ENCODE peak calls at places on chromosomes 16 and 17, in four cellular contexts. U is hepatocyte, M is H1, N is PC-3. I is an unnamed sample.

GRCh38 chr16:12078405-12079245 is 102.1 kb downstream of the SNX29 start:
- DNase-seq in U (no peak), M (no peak), N (no peak), I (no peak)

GRCh38 chr16:57614546-57615343 is 13.7 kb upstream of the ADGRG1 start:
- DNase-seq in U (no peak), M (no peak), N (no peak), I (no peak)

GRCh38 chr17:73256220-73256619 is 5.5 kb downstream of the CPSF4L start:
- DNase-seq in U (no peak), M (no peak), N (no peak), I (no peak)

GRCh38 chr17:40818733-40819527 is 3.5 kb downstream of the KRT10 start:
- DNase-seq in U (peak; percentile 92), M (no peak), N (peak; percentile 63), I (peak; percentile 84)

GRCh38 chr16:67391424-67392300 is 1.6 kb downstream of the TPPP3 start:
- DNase-seq in U (no peak), M (no peak), N (no peak), I (no peak)

GRCh38 chr16:88390265-88390664 is 7.5 kb downstream of the ZNF469 start:
- DNase-seq in U (no peak), M (no peak), N (no peak), I (no peak)

GRCh38 chr17:58337126-58337599 is 8.6 kb upstream of the TSPOAP1 start:
- DNase-seq in U (no peak), M (no peak), N (no peak), I (no peak)

GRCh38 chr16:89350701-89351380 is 133.3 kb downstream of the ZNF778 start:
- DNase-seq in U (no peak), M (no peak), N (no peak), I (no peak)

GRCh38 chr16:57815987-57816745 is 13.9 kb upstream of the KIFC3 start:
- DNase-seq in U (peak; percentile 91), M (no peak), N (peak; percentile 95), I (peak; percentile 98)

GRCh38 chr16:86080131-86080875 is 181.3 kb downstream of the IRF8 start:
- DNase-seq in U (no peak), M (no peak), N (no peak), I (no peak)

GRCh38 chr16:89138843-89139520 is 32.6 kb upstream of the CDH15 start:
- DNase-seq in U (no peak), M (no peak), N (no peak), I (no peak)

GRCh38 chr16:68068926-68069325 is 16.2 kb upstream of the NFATC3 start:
- DNase-seq in U (no peak), M (no peak), N (no peak), I (no peak)

GRCh38 chr16:89096768-89097527 is 3.3 kb downstream of the ACSF3 start:
- DNase-seq in U (no peak), M (no peak), N (no peak), I (no peak)

GRCh38 chr17:50828508-50829170 is 6.7 kb upstream of the WFIKKN2 start:
- DNase-seq in U (no peak), M (no peak), N (no peak), I (no peak)

GRCh38 chr16:23801387-23801786 is 34.4 kb upstream of the PRKCB start:
- DNase-seq in U (peak; percentile 76), M (peak; percentile 39), N (peak; percentile 66), I (peak; percentile 59)

GRCh38 chr16:75323198-75323597 is 71.8 kb upstream of the BCAR1 start:
- DNase-seq in U (no peak), M (no peak), N (peak; percentile 27), I (peak; percentile 59)

GRCh38 chr17:29664743-29665479 is 42.2 kb upstream of the CORO6 start:
- DNase-seq in U (peak; percentile 55), M (no peak), N (peak; percentile 80), I (peak; percentile 15)

GRCh38 chr17:72119963-72120877 is 600 bp upstream of the SOX9 start:
- DNase-seq in U (peak; percentile 76), M (no peak), N (peak; percentile 73), I (peak; percentile 57)

GRCh38 chr16:20611975-20612471 is 35.9 kb upstream of the ACSM2B start:
- DNase-seq in U (no peak), M (no peak), N (no peak), I (no peak)

GRCh38 chr16:84955427-84955826 is 55.9 kb downstream of the ZDHHC7 start:
- DNase-seq in U (no peak), M (no peak), N (peak; percentile 4), I (peak; percentile 34)

GRCh38 chr17:62882878-62883277 is 74.8 kb upstream of the MARCHF10 start:
- DNase-seq in U (no peak), M (no peak), N (peak; percentile 14), I (no peak)

GRCh38 chr17:13051876-13052275 is 34.0 kb upstream of the ELAC2 start:
- DNase-seq in U (no peak), M (no peak), N (no peak), I (no peak)

GRCh38 chr17:1398900-1399299 is 1.1 kb downstream of the YWHAE start:
- DNase-seq in U (peak; percentile 48), M (no peak), N (no peak), I (no peak)

GRCh38 chr17:16512011-16512410 is 20.0 kb upstream of the LRRC75A start:
- DNase-seq in U (no peak), M (no peak), N (no peak), I (no peak)

GRCh38 chr17:16273499-16273898 is 56.5 kb downstream of the PIGL start:
- DNase-seq in U (no peak), M (no peak), N (peak; percentile 88), I (no peak)

GRCh38 chr17:32783602-32784001 is 93.3 kb downstream of the MYO1D start:
- DNase-seq in U (peak; percentile 78), M (no peak), N (peak; percentile 71), I (peak; percentile 54)

GRCh38 chr17:76076765-76077581 is 2.0 kb upstream of the ZACN start:
- DNase-seq in U (no peak), M (no peak), N (no peak), I (no peak)

GRCh38 chr17:76077582-76078110 is 1.3 kb upstream of the ZACN start:
- DNase-seq in U (no peak), M (no peak), N (peak; percentile 19), I (no peak)

GRCh38 chr17:76074390-76075363 is at the start of gene GALR2:
- DNase-seq in U (peak; percentile 2), M (no peak), N (no peak), I (no peak)

GRCh38 chr17:76076100-76076764 is 1.7 kb downstream of the GALR2 start:
- DNase-seq in U (no peak), M (no peak), N (no peak), I (no peak)

DNA sequence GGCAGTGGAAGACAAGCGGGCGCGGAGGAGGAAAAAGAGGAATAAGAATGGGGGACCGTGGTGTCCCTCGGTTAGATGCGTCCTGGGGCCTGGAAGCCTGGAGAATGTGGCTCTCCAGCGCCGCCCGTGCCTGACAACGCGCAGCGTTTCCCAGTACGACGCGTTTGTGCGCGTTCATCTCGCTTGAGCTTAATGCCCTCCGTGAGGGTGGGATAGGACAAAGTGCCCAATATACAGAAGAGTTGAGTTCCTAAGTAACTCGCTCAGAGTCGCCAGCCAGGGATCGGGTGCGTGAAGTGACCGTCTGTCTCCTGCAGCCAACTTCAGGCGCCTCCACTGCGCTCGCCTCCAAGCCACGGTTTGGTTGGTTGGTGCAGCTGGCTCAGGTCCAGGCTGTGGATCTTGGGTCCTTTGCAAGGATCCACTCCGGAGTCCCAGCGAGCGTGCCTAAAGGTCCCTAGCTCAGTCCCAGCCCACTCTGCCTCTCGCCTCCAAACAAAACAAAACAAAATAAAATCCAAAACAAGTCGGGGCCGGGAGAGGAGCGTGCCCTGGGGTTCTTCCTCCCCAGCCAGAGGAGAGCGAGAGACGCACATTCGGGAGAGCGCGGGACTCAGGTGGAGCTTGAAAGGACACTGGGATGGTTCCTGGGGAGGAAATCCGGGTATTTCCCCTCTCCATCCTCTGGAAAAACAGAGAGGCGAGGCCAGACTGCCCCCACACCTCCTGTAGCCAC is 951 bp downstream of the GALR2 start:
- DNase-seq in U (no peak), M (no peak), N (no peak), I (no peak)
- TF ChIP-seq EZH2 in U (no peak), M (peak; percentile 60), N (peak; percentile 30), I (no peak)

GRCh38 chr17:80422276-80422675 is 7.3 kb downstream of the ENDOV start:
- DNase-seq in U (no peak), M (no peak), N (no peak), I (no peak)
- H3K4me3 ChIP-seq in U (no peak overlapping the region), M (no peak overlapping the region), N (no peak overlapping the region), I (no peak overlapping the region)

GRCh38 chr17:76139261-76139752 is 1.7 kb downstream of the FOXJ1 start:
- DNase-seq in U (no peak), M (no peak), N (no peak), I (no peak)

GRCh38 chr17:76140661-76141211 is 309 bp downstream of the FOXJ1 start:
- DNase-seq in U (no peak), M (no peak), N (no peak), I (no peak)

GRCh38 chr17:76141212-76142043 is at the start of gene FOXJ1:
- DNase-seq in U (peak; percentile 94), M (peak; percentile 88), N (peak; percentile 96), I (peak; percentile 95)

GRCh38 chr17:76138896-76139248 is 2.2 kb downstream of the FOXJ1 start:
- DNase-seq in U (no peak), M (no peak), N (no peak), I (no peak)

GRCh38 chr17:76139801-76140660 is 1.0 kb downstream of the FOXJ1 start:
- DNase-seq in U (peak; percentile 11), M (no peak), N (no peak), I (no peak)
- TF ChIP-seq EZH2 in U (peak; percentile 59), M (peak; percentile 38), N (no peak), I (no peak)

DNA sequence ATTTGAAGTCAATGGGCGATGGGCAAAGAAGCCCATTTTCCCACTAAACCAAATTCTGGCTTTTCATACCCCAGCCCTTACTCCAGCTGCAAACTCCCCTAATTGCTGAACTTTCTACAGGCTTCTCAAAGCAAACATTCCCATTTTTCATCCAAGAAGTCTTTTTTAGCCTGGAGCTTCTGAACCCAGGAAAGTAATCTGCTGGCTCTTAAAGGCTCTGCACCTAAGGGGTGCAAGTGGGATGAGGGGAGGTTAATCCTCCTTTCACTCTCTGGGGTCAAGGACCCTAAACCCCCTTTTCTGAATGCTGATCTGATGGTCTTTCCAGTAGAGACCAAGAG is 2.4 kb downstream of the HOXB7 start:
- DNase-seq in U (no peak), M (no peak), N (no peak), I (no peak)
- H3K4me3 ChIP-seq in U (no peak overlapping the region), M (no peak overlapping the region), N (no peak overlapping the region), I (no peak overlapping the region)

GRCh38 chr17:8075081-8075480 is 12.4 kb downstream of the ALOX12B start:
- DNase-seq in U (no peak), M (no peak), N (no peak), I (no peak)

GRCh38 chr17:8071496-8071895 is 16.0 kb downstream of the ALOX12B start:
- DNase-seq in U (no peak), M (no peak), N (no peak), I (no peak)

GRCh38 chr17:8073627-8074485 is 13.7 kb downstream of the ALOX12B start:
- DNase-seq in U (peak; percentile 84), M (no peak), N (peak; percentile 60), I (no peak)

GRCh38 chr17:8072727-8073461 is 14.6 kb downstream of the ALOX12B start:
- DNase-seq in U (peak; percentile 44), M (no peak), N (no peak), I (no peak)

GRCh38 chr17:8072339-8072726 is 15.2 kb downstream of the ALOX12B start:
- DNase-seq in U (no peak), M (no peak), N (no peak), I (no peak)
- TF ChIP-seq EZH2 in U (peak; percentile 94), M (peak; percentile 88), N (no peak), I (no peak)

I was measured in PC-9.